ENCODE peak calls at places on chromosome 5, in five cellular contexts. C is heart left ventricle, L is astrocyte of the cerebellum, E is tibial artery, P is cardiac fibroblast. H is an unnamed sample.

GRCh38 chr5:126449751-126450271 is 26.6 kb downstream of the GRAMD2B start:
- DNase-seq in C (no peak), P (peak), E (no peak), L (no peak), H (peak)

GRCh38 chr5:168471785-168472184 is 14.5 kb upstream of the RARS1 start:
- DNase-seq in P (peak), E (no peak), L (no peak), C (no peak), H (peak)

GRCh38 chr5:65394078-65394477 is 87.6 kb downstream of the ADAMTS6 start:
- DNase-seq in C (no peak), P (peak), E (peak), L (peak), H (peak)

GRCh38 chr5:148179234-148179824 is 11.0 kb downstream of the SPINK14 start:
- DNase-seq in C (no peak), P (peak), L (peak), E (no peak), H (peak)

GRCh38 chr5:176639981-176640380 is 7.3 kb upstream of the TSPAN17 start:
- DNase-seq in E (peak), C (peak), L (no peak), P (peak), H (peak)

GRCh38 chr5:54870251-54870650 is 115.1 kb downstream of the ESM1 start:
- DNase-seq in P (no peak), L (no peak), E (no peak), C (no peak), H (no peak)

GRCh38 chr5:179697993-179698934 is 503 bp upstream of the CANX start:
- DNase-seq in L (peak), P (peak), E (peak), C (peak), H (peak)

GRCh38 chr5:41118177-41118576 is 47.0 kb upstream of the MROH2B start:
- DNase-seq in P (no peak), L (no peak), E (no peak), C (no peak), H (no peak)

GRCh38 chr5:68460147-68460760 is 244.7 kb downstream of the PIK3R1 start:
- DNase-seq in C (no peak), L (peak), P (peak), E (no peak), H (peak)

DNA sequence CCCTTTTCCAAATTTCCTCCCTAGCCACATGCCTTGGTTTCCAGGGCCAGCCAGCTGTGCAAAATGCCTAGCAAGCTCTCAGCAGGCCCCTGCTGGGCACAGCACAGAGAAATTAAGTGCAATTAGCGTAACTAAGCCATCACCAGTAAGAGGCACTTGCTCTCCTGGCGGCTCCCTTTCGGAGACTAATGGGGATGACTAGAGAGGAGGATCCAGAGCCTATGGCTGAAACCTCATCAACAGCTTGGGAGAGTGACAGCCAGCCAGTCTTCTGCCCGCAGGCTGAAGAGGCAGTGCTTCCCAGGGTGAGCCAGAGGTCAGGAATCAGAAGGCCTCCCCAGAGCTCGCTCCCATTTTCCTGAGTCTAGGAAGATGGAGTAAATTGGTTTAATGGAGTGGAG is 108.4 kb downstream of the KCNIP1 start:
- DNase-seq in P (no peak), E (no peak), L (no peak), C (peak), H (no peak)
- H3K4me3 ChIP-seq in P (no peak), E (no peak), L (no peak), C (no peak), H (no peak)

GRCh38 chr5:133056891-133057290 is 5.1 kb downstream of the HSPA4 start:
- DNase-seq in C (no peak), P (no peak), E (no peak), L (no peak), H (no peak)

GRCh38 chr5:133054697-133055471 is 3.1 kb downstream of the HSPA4 start:
- DNase-seq in C (no peak), P (no peak), E (no peak), L (no peak), H (no peak)

GRCh38 chr5:133063965-133064364 is 12.2 kb downstream of the HSPA4 start:
- DNase-seq in P (peak), C (no peak), E (no peak), L (no peak), H (no peak)

GRCh38 chr5:133065482-133065881 is 13.7 kb downstream of the HSPA4 start:
- DNase-seq in L (no peak), P (no peak), E (no peak), C (no peak), H (no peak)

DNA sequence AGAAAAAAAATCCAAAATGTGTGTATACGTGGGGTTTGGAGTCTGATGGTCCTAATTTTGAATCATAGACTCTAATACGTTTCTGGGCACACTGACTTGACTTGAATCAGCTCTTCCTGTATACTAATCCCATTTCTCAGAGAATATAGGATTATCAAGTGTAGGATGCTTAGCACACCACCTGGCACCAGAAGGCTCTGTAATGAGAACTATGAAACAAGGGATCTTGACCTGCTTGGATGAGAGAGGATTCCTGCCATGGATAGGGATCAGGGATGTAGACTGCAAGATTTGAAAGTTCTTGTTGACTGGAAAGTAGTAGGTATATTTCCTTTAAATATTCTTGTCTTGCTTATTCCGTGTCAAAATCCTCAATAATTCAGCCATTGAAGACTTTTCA is 7.8 kb downstream of the HSPA4 start:
- DNase-seq in E (no peak), C (no peak), L (no peak), P (no peak), H (no peak)
- TF ChIP-seq CTCF in E (no peak), C (no peak), L (no peak), P (no peak), H (no peak)

DNA sequence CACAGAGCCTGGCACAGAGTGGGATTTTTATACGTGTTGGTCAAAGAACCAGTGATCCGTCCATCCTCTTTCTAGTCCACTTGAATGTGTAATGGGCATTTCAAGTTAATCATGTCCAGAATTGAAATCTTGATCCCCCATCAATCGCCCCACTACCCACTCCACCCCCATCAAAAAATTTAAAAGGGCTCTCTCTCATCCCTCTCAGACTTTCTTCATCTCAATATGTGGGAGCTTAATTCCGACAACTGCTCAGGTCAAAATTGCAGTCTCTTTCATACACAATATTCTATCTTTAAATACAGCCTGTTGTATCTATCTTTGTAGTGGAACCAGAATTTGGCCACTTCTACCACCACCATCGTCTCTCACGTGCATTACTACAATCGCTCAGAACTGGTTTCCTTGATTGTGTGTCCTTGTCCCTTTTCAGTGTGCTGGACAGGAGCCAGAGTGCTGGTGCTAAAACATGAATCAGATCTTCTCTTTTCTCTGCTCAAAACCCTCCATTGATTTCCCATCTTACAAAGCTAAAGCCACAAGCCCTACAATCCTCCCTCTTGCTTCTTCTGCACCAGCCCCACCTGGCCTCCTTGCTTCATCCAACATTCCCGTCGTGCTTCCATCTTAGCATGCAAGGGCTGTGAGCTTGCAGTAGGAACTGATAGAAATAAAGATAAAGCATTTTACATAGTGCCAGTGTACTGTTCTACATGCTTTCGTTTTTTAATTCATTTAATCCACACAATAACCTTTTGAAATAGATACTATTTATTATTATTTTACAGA is 830 bp upstream of the KIF3A start:
- DNase-seq in L (no peak), P (no peak), C (no peak), E (no peak), H (no peak)
- H3K4me3 ChIP-seq in L (peak), P (no peak), C (peak), E (no peak), H (no peak)

GRCh38 chr5:98403131-98403530 is 370.3 kb upstream of the RGMB start:
- DNase-seq in C (no peak), L (no peak), P (no peak), E (no peak), H (no peak)
- TF ChIP-seq CTCF in C (no peak), L (no peak), P (no peak), E (no peak), H (no peak)